ENCODE peak calls at places on chromosomes 2 and 18, in ten cellular contexts. T is NCI-H82; Q is left kidney; E is NCI-H2081 treated with DMSO at 0.1 percent for 48 hours; A is H54; Y is stimulated activated CD4-positive, alpha-beta T cell treated with anti-CD3 and anti-CD28 coated beads, Interleukin-1b, Interleukin-23, amount 100 ng/mL, for 48 hours; S is NCI-H1105; W is AG10803; B is HT1080; U is HS-5. O is an unnamed sample.

GRCh38 chr2:183032200-183032794 is 6.0 kb downstream of the NCKAP1 start:
- DNase-seq in T (no peak), Q (no peak), E (no peak), A (no peak), Y (no peak), S (no peak), W (no peak), B (no peak), U (no peak), O (no peak)

GRCh38 chr2:218961651-218962570 is 2.4 kb downstream of the CDK5R2 start:
- DNase-seq in T (peak; percentile 87), Q (peak; percentile 36), E (no peak), A (no peak), Y (no peak), S (peak; percentile 57), W (no peak), B (no peak), U (no peak), O (peak; percentile 71)

GRCh38 chr2:28736034-28736433 is 15.6 kb upstream of the PPP1CB start:
- DNase-seq in T (no peak), Q (no peak), E (no peak), A (no peak), Y (no peak), S (no peak), W (peak; percentile 61), B (no peak), U (no peak), O (no peak)

GRCh38 chr2:54456526-54457325 is 599 bp downstream of the SPTBN1 start:
- DNase-seq in T (peak; percentile 66), Q (peak; percentile 78), E (no peak), A (peak; percentile 52), Y (no peak), S (peak; percentile 37), W (peak; percentile 29), B (peak; percentile 36), U (no peak), O (peak; percentile 27)

GRCh38 chr2:70104231-70105111 is 17.2 kb downstream of the PCBP1 start:
- DNase-seq in T (peak; percentile 56), Q (peak; percentile 94), E (no peak), A (no peak), Y (peak; percentile 58), S (no peak), W (peak; percentile 72), B (no peak), U (no peak), O (no peak)

GRCh38 chr2:207115715-207116364 is 49.9 kb downstream of the KLF7 start:
- DNase-seq in T (no peak), Q (peak; percentile 62), E (no peak), A (no peak), Y (no peak), S (no peak), W (peak; percentile 46), B (no peak), U (no peak), O (no peak)

GRCh38 chr2:23904692-23905091 is 22.2 kb downstream of the ATAD2B start:
- DNase-seq in T (no peak), Q (peak; percentile 27), E (no peak), A (no peak), Y (no peak), S (no peak), W (peak; percentile 68), B (no peak), U (no peak), O (no peak)

GRCh38 chr18:49082714-49083688 is 132.2 kb upstream of the SMAD7 start:
- DNase-seq in T (no peak), Q (no peak), E (no peak), A (no peak), Y (no peak), S (no peak), W (no peak), B (no peak), U (no peak), O (no peak)

GRCh38 chr2:131077182-131077846 is 15.9 kb downstream of the FAM168B start:
- DNase-seq in T (no peak), Q (no peak), E (no peak), A (no peak), Y (no peak), S (no peak), W (no peak), B (no peak), U (no peak), O (no peak)

GRCh38 chr2:230748087-230748486 is 35.4 kb downstream of the CAB39 start:
- DNase-seq in T (no peak), Q (no peak), E (no peak), A (no peak), Y (no peak), S (no peak), W (no peak), B (peak; percentile 13), U (no peak), O (no peak)

GRCh38 chr2:235024191-235024611 is 72.4 kb downstream of the SH3BP4 start:
- DNase-seq in T (no peak), Q (no peak), E (no peak), A (peak; percentile 26), Y (no peak), S (no peak), W (peak; percentile 66), B (no peak), U (peak; percentile 15), O (no peak)

O was measured in RWPE1.